ENCODE peak calls at places on chromosomes 7 and 10, in nine cellular contexts. X, R, D, I, B, F, Q, C and Z are unnamed samples.

GRCh38 chr10:62047240-62047897 is 145.9 kb downstream of the ARID5B start:
- DNase-seq in X (no peak), R (no peak), D (no peak), I (no peak), B (no peak), F (no peak), Q (no peak), C (peak), Z (no peak)

GRCh38 chr10:133165556-133166503 is 5.8 kb downstream of the KNDC1 start:
- DNase-seq in X (no peak), R (peak), D (no peak), I (no peak), B (no peak), F (peak), Q (no peak), C (no peak), Z (no peak)

GRCh38 chr10:5443429-5443828 is 31.1 kb downstream of the NET1 start:
- DNase-seq in X (no peak), R (no peak), D (no peak), I (no peak), B (no peak), F (no peak), Q (no peak), C (peak), Z (no peak)

GRCh38 chr7:100132697-100133137 is 6.0 kb downstream of the MBLAC1 start:
- DNase-seq in X (no peak), R (no peak), D (peak), I (no peak), B (peak), F (no peak), Q (peak), C (peak), Z (peak)

GRCh38 chr10:60883187-60883586 is 60.8 kb downstream of the RHOBTB1 start:
- DNase-seq in X (no peak), R (no peak), D (peak), I (no peak), B (no peak), F (no peak), Q (peak), C (no peak), Z (peak)

GRCh38 chr10:113454341-113455061 is 98.4 kb upstream of the HABP2 start:
- DNase-seq in X (no peak), R (no peak), D (peak), I (no peak), B (peak), F (peak), Q (peak), C (peak), Z (peak)

GRCh38 chr10:126508535-126509040 is 120.3 kb upstream of the ADAM12 start:
- DNase-seq in X (no peak), R (no peak), D (no peak), I (no peak), B (no peak), F (no peak), Q (no peak), C (no peak), Z (no peak)

GRCh38 chr10:125035136-125035535 is 93.2 kb downstream of the ZRANB1 start:
- DNase-seq in X (peak), R (no peak), D (no peak), I (peak), B (no peak), F (no peak), Q (peak), C (no peak), Z (no peak)

GRCh38 chr10:103040424-103040823 is 122.3 kb downstream of the CNNM2 start:
- DNase-seq in X (peak), R (no peak), D (no peak), I (no peak), B (no peak), F (no peak), Q (peak), C (no peak), Z (no peak)

GRCh38 chr10:103870503-103870902 is 15.1 kb upstream of the SH3PXD2A start:
- DNase-seq in X (no peak), R (no peak), D (peak), I (no peak), B (no peak), F (no peak), Q (peak), C (no peak), Z (no peak)